ENCODE peak calls at places on chromosomes 11 and 22, in eight cellular contexts. J is cardiac muscle cell, Y is AG08395, U is foreskin fibroblast, O is SJCRH30, L is MG63, X is myocyte, E is NCI-H460. F is an unnamed sample.

GRCh38 chr11:87143663-87144062 is 105.9 kb downstream of the TMEM135 start:
- DNase-seq in J (no peak), Y (no peak), U (no peak), O (no peak), L (no peak), X (no peak), E (no peak), F (no peak)

GRCh38 chr11:127451852-127452251 is 451.3 kb upstream of the KIRREL3 start:
- DNase-seq in J (no peak), Y (no peak), U (no peak), O (no peak), L (no peak), X (no peak), E (no peak), F (no peak)

GRCh38 chr22:27601195-27601594 is 200.4 kb downstream of the MN1 start:
- DNase-seq in J (no peak), Y (no peak), U (no peak), O (no peak), L (no peak), X (no peak), E (no peak), F (no peak)

GRCh38 chr11:3859373-3859881 is 4.0 kb downstream of the STIM1 start:
- DNase-seq in J (peak; percentile 82), Y (no peak), U (no peak), O (no peak), L (no peak), X (peak; percentile 85), E (no peak), F (no peak)

GRCh38 chr22:45925811-45926351 is 51.1 kb downstream of the WNT7B start:
- DNase-seq in J (no peak), Y (no peak), U (no peak), O (no peak), L (peak; percentile 49), X (no peak), E (no peak), F (no peak)

GRCh38 chr22:31206896-31207687 is 5.0 kb upstream of the LIMK2 start:
- DNase-seq in J (no peak), Y (no peak), U (no peak), O (no peak), L (no peak), X (no peak), E (no peak), F (no peak)

GRCh38 chr22:29348956-29349355 is 33.5 kb upstream of the RASL10A start:
- DNase-seq in J (no peak), Y (no peak), U (no peak), O (no peak), L (no peak), X (no peak), E (no peak), F (no peak)

GRCh38 chr22:28497188-28497587 is 182.5 kb downstream of the TTC28 start:
- DNase-seq in J (no peak), Y (peak; percentile 25), U (no peak), O (no peak), L (no peak), X (no peak), E (no peak), F (no peak)

GRCh38 chr11:104432981-104433380 is 269.0 kb upstream of the PDGFD start:
- DNase-seq in J (no peak), Y (no peak), U (no peak), O (no peak), L (no peak), X (no peak), E (no peak), F (no peak)

GRCh38 chr11:55895216-55895615 is 12.1 kb downstream of the TRIM51 start:
- DNase-seq in J (no peak), Y (no peak), U (no peak), O (peak; percentile 16), L (no peak), X (no peak), E (no peak), F (no peak)

GRCh38 chr11:134501406-134502152 is 89.5 kb upstream of the B3GAT1 start:
- DNase-seq in J (no peak), Y (no peak), U (no peak), O (no peak), L (no peak), X (no peak), E (no peak), F (no peak)

GRCh38 chr11:45266693-45267451 is 19.3 kb downstream of the SYT13 start:
- DNase-seq in J (no peak), Y (no peak), U (no peak), O (peak; percentile 29), L (no peak), X (no peak), E (no peak), F (no peak)

GRCh38 chr11:45410391-45411215 is 124.5 kb upstream of the SYT13 start:
- DNase-seq in J (no peak), Y (no peak), U (no peak), O (no peak), L (no peak), X (no peak), E (no peak), F (no peak)

GRCh38 chr11:46248270-46249102 is 29.0 kb upstream of the CREB3L1 start:
- DNase-seq in J (no peak), Y (peak; percentile 94), U (peak; percentile 89), O (peak; percentile 39), L (peak; percentile 74), X (peak; percentile 94), E (peak; percentile 49), F (no peak)

GRCh38 chr11:114297806-114298700 is 1.9 kb downstream of the NNMT start:
- DNase-seq in J (no peak), Y (no peak), U (no peak), O (no peak), L (no peak), X (peak; percentile 68), E (no peak), F (no peak)

GRCh38 chr22:42156121-42156520 is 25.5 kb upstream of the CYP2D6 start:
- DNase-seq in J (no peak), Y (no peak), U (no peak), O (no peak), L (no peak), X (peak; percentile 11), E (no peak), F (no peak)

GRCh38 chr11:1073261-1073724 is 1.4 kb upstream of the MUC2 start:
- DNase-seq in J (no peak), Y (peak; percentile 56), U (peak; percentile 30), O (peak; percentile 45), L (peak; percentile 95), X (peak; percentile 59), E (peak; percentile 9), F (no peak)

GRCh38 chr22:47045691-47046410 is 283.4 kb downstream of the TBC1D22A start:
- DNase-seq in J (no peak), Y (no peak), U (no peak), O (no peak), L (no peak), X (no peak), E (no peak), F (no peak)

GRCh38 chr11:10581481-10582019 is 13.1 kb upstream of the LYVE1 start:
- DNase-seq in J (no peak), Y (peak; percentile 31), U (no peak), O (no peak), L (peak; percentile 12), X (peak; percentile 87), E (no peak), F (no peak)

GRCh38 chr22:50125029-50125428 is 35.2 kb downstream of the MOV10L1 start:
- DNase-seq in J (no peak), Y (no peak), U (no peak), O (no peak), L (no peak), X (no peak), E (no peak), F (no peak)

GRCh38 chr11:132648841-132649240 is 883.5 kb downstream of the OPCML start:
- DNase-seq in J (no peak), Y (no peak), U (no peak), O (no peak), L (no peak), X (no peak), E (no peak), F (no peak)

GRCh38 chr11:74641289-74641688 is 48.9 kb downstream of the POLD3 start:
- DNase-seq in J (no peak), Y (no peak), U (no peak), O (peak; percentile 24), L (no peak), X (peak; percentile 35), E (no peak), F (no peak)

GRCh38 chr11:2097356-2097997 is 41.7 kb downstream of the IGF2 start:
- DNase-seq in J (peak; percentile 50), Y (peak; percentile 84), U (peak; percentile 85), O (peak; percentile 85), L (no peak), X (peak; percentile 74), E (no peak), F (no peak)

GRCh38 chr11:69848196-69848595 is 29.0 kb upstream of the FGF3 start:
- DNase-seq in J (no peak), Y (no peak), U (no peak), O (no peak), L (no peak), X (no peak), E (no peak), F (no peak)

GRCh38 chr11:44371706-44372105 is 61.8 kb upstream of the ALX4 start:
- DNase-seq in J (no peak), Y (no peak), U (no peak), O (no peak), L (no peak), X (no peak), E (no peak), F (no peak)

GRCh38 chr11:76885390-76886097 is 24.8 kb downstream of the ACER3 start:
- DNase-seq in J (no peak), Y (peak; percentile 5), U (peak; percentile 20), O (no peak), L (peak; percentile 57), X (peak; percentile 1), E (no peak), F (no peak)

GRCh38 chr11:120424185-120424969 is 87.2 kb upstream of the GRIK4 start:
- DNase-seq in J (no peak), Y (no peak), U (no peak), O (no peak), L (no peak), X (no peak), E (no peak), F (no peak)

GRCh38 chr11:6926208-6927029 is at the start of gene ZNF215:
- DNase-seq in J (peak; percentile 78), Y (peak; percentile 81), U (peak; percentile 82), O (no peak), L (peak; percentile 91), X (peak; percentile 52), E (peak; percentile 72), F (no peak)

GRCh38 chr22:39241632-39242388 is 3.0 kb downstream of the PDGFB start:
- DNase-seq in J (no peak), Y (no peak), U (no peak), O (no peak), L (no peak), X (no peak), E (no peak), F (no peak)

GRCh38 chr11:75450236-75450635 is 17.2 kb upstream of the KLHL35 start:
- DNase-seq in J (no peak), Y (no peak), U (no peak), O (no peak), L (no peak), X (no peak), E (no peak), F (no peak)

GRCh38 chr11:62710001-62710345 is 2.5 kb downstream of the GNG3 start:
- DNase-seq in J (no peak), Y (peak; percentile 33), U (no peak), O (peak; percentile 14), L (peak; percentile 22), X (no peak), E (no peak), F (no peak)

GRCh38 chr11:48020092-48020755 is 39.9 kb downstream of the PTPRJ start:
- DNase-seq in J (no peak), Y (no peak), U (no peak), O (no peak), L (no peak), X (no peak), E (no peak), F (no peak)

F was measured in stimulated activated CD4-positive, alpha-beta T cell treated with anti-CD3 and anti-CD28 coated beads, TNF-alpha, amount 100 ng/mL, for 24 hours.